ENCODE peak calls at places on chromosomes 5 and 9, in nine cellular contexts. H is GM13977; G is cardiac muscle cell; B is amniotic stem cell; D is choroid plexus epithelial cell; A is PC-3; V is SK-MEL-5; K is stimulated activated effector memory CD8-positive, alpha-beta T cell treated with anti-CD3 and anti-CD28 coated beads, Interleukin-12 subunit alpha, Interleukin-12 subunit beta, amount 100 ng/mL, for 72 hours; I is AG10803. W is an unnamed sample.

GRCh38 chr5:123546657-123547056 is 34.7 kb downstream of the CSNK1G3 start:
- DNase-seq in K (no peak), G (no peak), I (no peak), D (no peak), B (no peak), V (no peak), A (peak), H (no peak), W (no peak)

GRCh38 chr9:101487443-101487855 is 46.2 kb upstream of the RNF20 start:
- DNase-seq in I (no peak), K (no peak), A (no peak), G (no peak), B (no peak), H (no peak), D (no peak), V (no peak), W (no peak)

GRCh38 chr9:131624636-131625241 is 79.4 kb downstream of the PRRT1B start:
- DNase-seq in B (no peak), A (no peak), G (no peak), I (no peak), D (no peak), K (no peak), V (no peak), H (no peak), W (no peak)

GRCh38 chr9:135131488-135131887 is 44.0 kb downstream of the OLFM1 start:
- DNase-seq in D (no peak), G (no peak), A (no peak), B (no peak), I (no peak), H (no peak), V (no peak), K (no peak), W (no peak)

GRCh38 chr9:92176800-92177185 is 61.6 kb upstream of the SPTLC1 start:
- DNase-seq in K (no peak), B (no peak), I (no peak), V (no peak), G (no peak), H (no peak), A (no peak), D (no peak), W (no peak)

GRCh38 chr5:116075117-116075910 is 9.5 kb upstream of the COMMD10 start:
- DNase-seq in K (no peak), D (no peak), V (peak), A (no peak), B (no peak), G (no peak), H (no peak), I (no peak), W (no peak)

GRCh38 chr5:103867857-103868598 is 305.4 kb upstream of the NUDT12 start:
- DNase-seq in I (no peak), A (peak), H (no peak), G (no peak), K (no peak), B (no peak), D (no peak), V (no peak), W (no peak)

GRCh38 chr9:111965566-111966019 is 69.0 kb downstream of the UGCG start:
- DNase-seq in V (peak), I (peak), A (peak), G (peak), D (peak), B (peak), K (no peak), H (peak), W (peak)

GRCh38 chr9:34124923-34125322 is 1.6 kb downstream of the DCAF12 start:
- DNase-seq in G (peak), A (peak), I (peak), K (no peak), H (no peak), D (peak), V (no peak), B (no peak), W (no peak)

GRCh38 chr9:93268551-93269314 is 84.8 kb downstream of the WNK2 start:
- DNase-seq in K (peak), B (no peak), V (no peak), I (no peak), H (peak), A (no peak), G (no peak), D (no peak), W (peak)

GRCh38 chr5:16740476-16740875 is 123.7 kb upstream of the RETREG1 start:
- DNase-seq in G (peak), D (no peak), I (no peak), B (no peak), V (no peak), H (no peak), K (no peak), A (no peak), W (no peak)

GRCh38 chr5:16493261-16493660 is 27.7 kb upstream of the ZNF622 start:
- DNase-seq in H (no peak), G (no peak), B (no peak), I (no peak), A (peak), D (peak), K (no peak), V (peak), W (no peak)

GRCh38 chr9:118271936-118272335 is 567.7 kb downstream of the TLR4 start:
- DNase-seq in K (no peak), I (no peak), B (no peak), G (no peak), A (peak), D (no peak), V (no peak), H (no peak), W (no peak)

GRCh38 chr5:98365126-98365525 is 408.3 kb upstream of the RGMB start:
- DNase-seq in V (no peak), D (no peak), A (no peak), G (no peak), K (no peak), H (no peak), I (no peak), B (no peak), W (no peak)

GRCh38 chr5:72109625-72110024 is 2.4 kb downstream of the MAP1B start:
- DNase-seq in V (no peak), A (no peak), G (peak), H (no peak), K (no peak), I (no peak), D (no peak), B (no peak), W (no peak)

GRCh38 chr5:132277971-132278964 is 15.9 kb upstream of the SLC22A4 start:
- DNase-seq in V (no peak), K (no peak), I (no peak), G (no peak), H (no peak), A (no peak), D (no peak), B (no peak), W (no peak)

GRCh38 chr5:54671111-54671531 is 153.6 kb downstream of the SNX18 start:
- DNase-seq in H (no peak), I (peak), K (no peak), B (no peak), D (peak), G (peak), A (no peak), V (no peak), W (no peak)

GRCh38 chr5:122907238-122907637 is 61.8 kb downstream of the SNX24 start:
- DNase-seq in V (no peak), H (no peak), G (peak), A (peak), D (peak), I (peak), K (no peak), B (no peak), W (no peak)

W was measured in GM20000.